ENCODE peak calls at places on chromosomes 2 and 18, in ten cellular contexts. D is body of pancreas, R is lower leg skin, K is DND-41, W is mucosa of descending colon, V is AG10803, M is endodermal cell, O is fibroblast of lung, Q is Panc1, U is IMR-90. G is an unnamed sample.

GRCh38 chr2:152513681-152514080 is 178.7 kb downstream of the FMNL2 start:
- DNase-seq in D (no peak), R (no peak), K (no peak), W (no peak), V (peak; percentile 42), M (no peak), O (peak; percentile 45), Q (peak; percentile 82), U (peak; percentile 56), G (no peak)

GRCh38 chr2:146709004-146709403 is 1135.8 kb upstream of the ACVR2A start:
- DNase-seq in D (no peak), R (no peak), K (no peak), W (no peak), V (no peak), M (no peak), O (no peak), Q (no peak), U (no peak), G (no peak)

GRCh38 chr2:71618327-71619113 is 165.2 kb downstream of the DYSF start:
- DNase-seq in D (no peak), R (peak; percentile 80), K (no peak), W (no peak), V (no peak), M (peak; percentile 46), O (peak; percentile 3), Q (no peak), U (no peak), G (no peak)

GRCh38 chr2:64766841-64767669 is 113.3 kb upstream of the SERTAD2 start:
- DNase-seq in D (no peak), R (no peak), K (no peak), W (no peak), V (peak; percentile 55), M (no peak), O (peak; percentile 64), Q (no peak), U (peak; percentile 53), G (no peak)

GRCh38 chr18:42977982-42978595 is 137.4 kb downstream of the RIT2 start:
- DNase-seq in D (no peak), R (no peak), K (no peak), W (no peak), V (no peak), M (peak; percentile 57), O (no peak), Q (no peak), U (no peak), G (no peak)

GRCh38 chr18:73842795-73843394 is 304.7 kb downstream of the FBXO15 start:
- DNase-seq in D (peak; percentile 47), R (no peak), K (peak; percentile 58), W (no peak), V (peak; percentile 40), M (peak; percentile 82), O (peak; percentile 64), Q (peak; percentile 22), U (peak; percentile 65), G (peak; percentile 2)

GRCh38 chr2:132677661-132678060 is 7.7 kb upstream of the LYPD1 start:
- DNase-seq in D (no peak), R (no peak), K (no peak), W (no peak), V (peak; percentile 44), M (no peak), O (no peak), Q (no peak), U (peak; percentile 86), G (no peak)

GRCh38 chr2:46181306-46181705 is 115.9 kb upstream of the EPAS1 start:
- DNase-seq in D (no peak), R (no peak), K (no peak), W (no peak), V (peak; percentile 38), M (no peak), O (no peak), Q (no peak), U (no peak), G (no peak)

GRCh38 chr2:53208815-53209214 is 558.8 kb upstream of the CHAC2 start:
- DNase-seq in D (no peak), R (no peak), K (no peak), W (no peak), V (no peak), M (no peak), O (no peak), Q (no peak), U (no peak), G (no peak)

GRCh38 chr18:25941556-25941955 is 148.9 kb downstream of the SS18 start:
- DNase-seq in D (no peak), R (no peak), K (no peak), W (no peak), V (no peak), M (no peak), O (no peak), Q (no peak), U (peak; percentile 2), G (no peak)

GRCh38 chr2:186256540-186256939 is 229.5 kb upstream of the ZC3H15 start:
- DNase-seq in D (no peak), R (no peak), K (no peak), W (no peak), V (peak; percentile 36), M (no peak), O (peak; percentile 66), Q (no peak), U (peak; percentile 44), G (no peak)

GRCh38 chr2:222404126-222404891 is 20.0 kb upstream of the SGPP2 start:
- DNase-seq in D (no peak), R (no peak), K (no peak), W (no peak), V (no peak), M (no peak), O (no peak), Q (no peak), U (no peak), G (no peak)

GRCh38 chr2:14388724-14389123 is 243.8 kb upstream of the LRATD1 start:
- DNase-seq in D (no peak), R (no peak), K (no peak), W (no peak), V (no peak), M (no peak), O (no peak), Q (no peak), U (no peak), G (no peak)
- TF ChIP-seq CTCF in D (no peak), R (no peak), K (no peak), W (no peak), V (no peak), M (peak; percentile 43), O (no peak), Q (no peak), U (no peak), G (no peak)

GRCh38 chr2:42792087-42792582 is 248 bp downstream of the HAAO start:
- DNase-seq in D (no peak), R (no peak), K (no peak), W (no peak), V (no peak), M (no peak), O (no peak), Q (no peak), U (no peak), G (no peak)
- H3K4me3 ChIP-seq in D (peak overlapping the region; percentile 54), R (peak overlapping the region; percentile 47), K (no peak overlapping the region), W (peak overlapping the region; percentile 32), V (peak overlapping the region; percentile 36), M (peak overlapping the region; percentile 80), O (peak overlapping the region; percentile 33), Q (peak overlapping the region; percentile 49), U (no peak overlapping the region), G (peak overlapping the region; percentile 70)

GRCh38 chr2:216340280-216340631 is 32.0 kb downstream of the MARCHF4 start:
- DNase-seq in D (no peak), R (no peak), K (no peak), W (no peak), V (no peak), M (no peak), O (no peak), Q (no peak), U (no peak), G (no peak)

GRCh38 chr2:216341151-216341550 is 31.1 kb downstream of the MARCHF4 start:
- DNase-seq in D (no peak), R (no peak), K (no peak), W (no peak), V (peak; percentile 68), M (no peak), O (peak; percentile 34), Q (no peak), U (peak; percentile 71), G (no peak)

GRCh38 chr2:216335252-216335651 is 37.0 kb downstream of the MARCHF4 start:
- DNase-seq in D (no peak), R (no peak), K (no peak), W (no peak), V (peak; percentile 66), M (no peak), O (no peak), Q (no peak), U (no peak), G (no peak)

GRCh38 chr2:216343221-216343985 is 28.9 kb downstream of the MARCHF4 start:
- DNase-seq in D (no peak), R (no peak), K (no peak), W (no peak), V (peak; percentile 61), M (no peak), O (no peak), Q (no peak), U (no peak), G (no peak)

DNA sequence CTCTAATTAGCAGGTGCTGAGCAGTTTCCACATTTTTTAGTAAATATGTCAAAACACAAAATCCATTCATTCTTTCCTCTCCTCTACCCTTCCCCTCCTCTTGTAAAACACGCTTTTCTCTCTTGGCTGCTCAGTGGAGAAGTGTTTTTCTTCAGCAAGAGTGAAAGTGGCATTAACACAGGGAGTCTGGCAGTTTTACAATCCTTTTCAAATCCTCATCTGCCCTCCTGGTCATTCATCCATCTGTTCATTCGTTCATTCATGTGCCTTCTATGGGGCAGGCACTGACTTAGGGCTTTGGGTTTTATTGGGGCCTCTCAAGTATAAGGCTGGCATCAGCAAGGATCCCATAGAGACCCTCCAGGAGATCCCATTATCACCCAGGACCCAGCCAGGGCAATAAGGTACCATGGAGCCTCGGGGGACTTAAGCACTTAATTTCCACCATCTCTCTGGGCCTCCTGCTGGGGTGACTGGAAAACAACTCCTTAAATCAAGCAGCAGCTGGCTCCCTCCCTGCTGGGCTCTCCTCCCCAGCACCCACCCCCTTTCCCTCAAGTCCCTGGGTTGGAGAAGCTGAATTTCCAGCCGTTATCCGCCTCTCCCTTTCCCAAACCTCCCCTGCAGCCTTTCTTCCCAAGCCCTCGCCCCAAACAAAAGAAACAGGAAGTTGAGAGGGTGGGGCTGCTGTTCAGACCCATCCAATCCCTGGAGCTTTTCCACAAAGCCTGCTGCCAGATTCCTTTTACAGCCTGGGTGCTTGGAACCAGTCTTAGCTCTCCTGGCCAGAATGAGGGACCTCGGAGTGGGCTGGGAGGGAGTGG is 32.6 kb downstream of the MARCHF4 start:
- DNase-seq in D (no peak), R (no peak), K (no peak), W (no peak), V (peak; percentile 79), M (peak; percentile 92), O (peak; percentile 73), Q (no peak), U (peak; percentile 81), G (no peak)
- TF ChIP-seq CTCF in D (no peak), R (no peak), K (no peak), W (no peak), V (peak; percentile 47), M (peak; percentile 30), O (peak; percentile 25), Q (no peak), U (peak; percentile 18), G (no peak)

DNA sequence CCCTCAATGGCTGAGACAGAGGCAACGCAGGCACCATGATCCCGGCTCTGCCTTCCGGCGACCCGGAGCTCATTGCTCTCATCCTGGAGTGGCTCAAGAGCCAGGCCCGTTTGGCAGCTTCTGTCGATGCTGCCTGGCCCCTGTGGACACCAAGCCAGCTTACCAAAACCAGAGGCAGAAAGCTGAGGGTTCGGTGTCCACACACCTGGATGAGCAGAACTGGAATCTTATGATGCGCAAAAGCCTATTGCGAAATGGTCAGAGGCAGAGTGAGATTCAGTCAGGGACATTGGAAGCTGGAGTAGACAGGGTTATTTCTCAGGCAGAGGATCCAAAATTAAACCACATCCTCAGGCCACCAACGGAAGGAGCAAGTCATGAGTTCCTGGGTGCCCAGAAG is 34.9 kb upstream of the TGIF1 start:
- DNase-seq in D (no peak), R (no peak), K (no peak), W (no peak), V (no peak), M (no peak), O (no peak), Q (no peak), U (no peak), G (no peak)
- H3K4me3 ChIP-seq in D (no peak overlapping the region), R (no peak overlapping the region), K (no peak overlapping the region), W (no peak overlapping the region), V (no peak overlapping the region), M (no peak overlapping the region), O (no peak overlapping the region), Q (no peak overlapping the region), U (no peak overlapping the region), G (no peak overlapping the region)